ENCODE peak calls at places on chromosome 4, in five cellular contexts. W is A172, I is tibial artery, Z is NCI-H510A treated with DMSO at 0.1 percent for 48 hours, M is AG10803. C is an unnamed sample.

GRCh38 chr4:34878961-34879360 is 1365.4 kb downstream of the ARAP2 start:
- DNase-seq in W (no peak), I (no peak), Z (no peak), M (no peak), C (no peak)

GRCh38 chr4:146207410-146207809 is 6.9 kb upstream of the REELD1 start:
- DNase-seq in W (no peak), I (no peak), Z (no peak), M (no peak), C (no peak)

GRCh38 chr4:99848576-99848975 is 31.9 kb downstream of the DAPP1 start:
- DNase-seq in W (no peak), I (no peak), Z (no peak), M (no peak), C (no peak)

GRCh38 chr4:44662623-44663006 is 11.2 kb upstream of the YIPF7 start:
- DNase-seq in W (no peak), I (no peak), Z (no peak), M (no peak), C (no peak)

GRCh38 chr4:45438047-45438446 is 685.8 kb downstream of the GABRG1 start:
- DNase-seq in W (no peak), I (no peak), Z (no peak), M (no peak), C (no peak)

GRCh38 chr4:77819836-77820679 is 890 bp upstream of the CNOT6L start:
- DNase-seq in W (peak), I (peak), Z (peak), M (peak), C (peak)

GRCh38 chr4:107831140-107831539 is 6.4 kb downstream of the SGMS2 start:
- DNase-seq in W (no peak), I (no peak), Z (no peak), M (no peak), C (no peak)

GRCh38 chr4:153564630-153565525 is 98.7 kb downstream of the TMEM131L start:
- DNase-seq in W (peak), I (no peak), Z (no peak), M (peak), C (no peak)

GRCh38 chr4:71346710-71347109 is 7.9 kb downstream of the SLC4A4 start:
- DNase-seq in W (no peak), I (no peak), Z (no peak), M (no peak), C (no peak)

GRCh38 chr4:78185117-78185516 is 128.0 kb downstream of the FRAS1 start:
- DNase-seq in W (no peak), I (no peak), Z (peak), M (no peak), C (no peak)

GRCh38 chr4:126202226-126202625 is 887.5 kb downstream of the FAT4 start:
- DNase-seq in W (no peak), I (no peak), Z (no peak), M (no peak), C (no peak)

GRCh38 chr4:142840516-142841123 is 5.5 kb downstream of the INPP4B start:
- DNase-seq in W (peak), I (no peak), Z (peak), M (peak), C (peak)

GRCh38 chr4:36316544-36317082 is 35.2 kb downstream of the DTHD1 start:
- DNase-seq in W (peak), I (no peak), Z (no peak), M (no peak), C (no peak)

GRCh38 chr4:148542922-148543623 is 100.9 kb upstream of the NR3C2 start:
- DNase-seq in W (no peak), I (no peak), Z (no peak), M (no peak), C (no peak)

GRCh38 chr4:2996437-2996836 is 33.1 kb downstream of the GRK4 start:
- DNase-seq in W (no peak), I (no peak), Z (no peak), M (no peak), C (no peak)

GRCh38 chr4:118381902-118382301 is 29.1 kb upstream of the PRSS12 start:
- DNase-seq in W (no peak), I (no peak), Z (no peak), M (no peak), C (no peak)

GRCh38 chr4:108852691-108853090 is 89.8 kb upstream of the ETNPPL start:
- DNase-seq in W (no peak), I (no peak), Z (no peak), M (peak), C (no peak)

GRCh38 chr4:88828846-88829245 is 131.2 kb upstream of the NAP1L5 start:
- DNase-seq in W (no peak), I (no peak), Z (no peak), M (peak), C (no peak)

GRCh38 chr4:161949941-161950725 is 213.7 kb downstream of the FSTL5 start:
- DNase-seq in W (peak), I (no peak), Z (no peak), M (peak), C (no peak)

GRCh38 chr4:37884855-37885487 is 5.9 kb upstream of the TBC1D1 start:
- DNase-seq in W (no peak), I (no peak), Z (no peak), M (no peak), C (no peak)

GRCh38 chr4:176622251-176622968 is 170.3 kb downstream of the VEGFC start:
- DNase-seq in W (no peak), I (no peak), Z (no peak), M (peak), C (no peak)

GRCh38 chr4:98113005-98113404 is 30.3 kb downstream of the STPG2 start:
- DNase-seq in W (peak), I (no peak), Z (peak), M (peak), C (no peak)

GRCh38 chr4:156523492-156523891 is 448.1 kb downstream of the PDGFC start:
- DNase-seq in W (no peak), I (no peak), Z (no peak), M (no peak), C (no peak)

GRCh38 chr4:70704333-70705145 is 16.2 kb downstream of the UTP3 start:
- DNase-seq in W (peak), I (peak), Z (peak), M (peak), C (peak)

GRCh38 chr4:100360211-100360610 is 157.6 kb downstream of the EMCN start:
- DNase-seq in W (no peak), I (no peak), Z (no peak), M (no peak), C (no peak)

GRCh38 chr4:10526431-10527222 is 69.4 kb upstream of the ZNF518B start:
- DNase-seq in W (no peak), I (no peak), Z (no peak), M (no peak), C (no peak)

GRCh38 chr4:80361329-80361900 is 25.9 kb downstream of the CFAP299 start:
- DNase-seq in W (peak), I (no peak), Z (peak), M (peak), C (peak)

GRCh38 chr4:60655356-60655755 is 544.8 kb upstream of the ADGRL3 start:
- DNase-seq in W (no peak), I (no peak), Z (no peak), M (peak), C (no peak)

GRCh38 chr4:37936889-37937498 is 23.2 kb upstream of the PTTG2 start:
- DNase-seq in W (no peak), I (peak), Z (no peak), M (no peak), C (no peak)

GRCh38 chr4:151728679-151729078 is 32.1 kb downstream of the GATB start:
- DNase-seq in W (no peak), I (no peak), Z (no peak), M (no peak), C (no peak)

GRCh38 chr4:87853891-87854290 is 21.1 kb downstream of the MEPE start:
- DNase-seq in W (no peak), I (no peak), Z (no peak), M (no peak), C (no peak)

GRCh38 chr4:23276076-23276475 is 583.3 kb downstream of the GBA3 start:
- DNase-seq in W (no peak), I (no peak), Z (no peak), M (no peak), C (no peak)

GRCh38 chr4:181108237-181108636 is 1135.0 kb upstream of the TENM3 start:
- DNase-seq in W (no peak), I (no peak), Z (no peak), M (no peak), C (no peak)

GRCh38 chr4:154009191-154009590 is 220.3 kb upstream of the SFRP2 start:
- DNase-seq in W (no peak), I (no peak), Z (no peak), M (no peak), C (no peak)

GRCh38 chr4:33369366-33369899 is 2649.3 kb downstream of the PCDH7 start:
- DNase-seq in W (peak), I (no peak), Z (no peak), M (no peak), C (no peak)

GRCh38 chr4:55458164-55458563 is 62.4 kb downstream of the TMEM165 start:
- DNase-seq in W (peak), I (no peak), Z (no peak), M (peak), C (no peak)

GRCh38 chr4:122616910-122617596 is 3.8 kb downstream of the IL21 start:
- DNase-seq in W (no peak), I (no peak), Z (no peak), M (no peak), C (no peak)

GRCh38 chr4:178102139-178102538 is 659.9 kb upstream of the AGA start:
- DNase-seq in W (no peak), I (no peak), Z (no peak), M (no peak), C (no peak)

GRCh38 chr4:141909541-141909940 is 273.2 kb downstream of the IL15 start:
- DNase-seq in W (no peak), I (no peak), Z (no peak), M (peak), C (no peak)

GRCh38 chr4:173516621-173517612 is 13.1 kb downstream of the HAND2 start:
- DNase-seq in W (no peak), I (peak), Z (no peak), M (no peak), C (peak)

C was measured in SK-N-SH.